ENCODE peak calls at places on chromosomes 5 and 9, in four cellular contexts. F, Y, M and H are unnamed samples. For H3K9me3 and H3K4me1, the result is how much of the 10 kb centered on the place peaks cover.

GRCh38 chr9:128456613-128457061 is 831 bp downstream of the ODF2 start:
- DNase-seq in F (peak), Y (peak), M (peak), H (peak)

GRCh38 chr9:76403352-76403751 is 9.1 kb upstream of the RFK start:
- DNase-seq in F (no peak), Y (peak), M (no peak), H (no peak)

GRCh38 chr5:76083555-76084495 is 642 bp downstream of the SV2C start:
- DNase-seq in F (no peak), Y (no peak), M (no peak), H (no peak)

GRCh38 chr5:4228708-4229107 is 633.1 kb downstream of the IRX1 start:
- DNase-seq in F (no peak), Y (no peak), M (no peak), H (no peak)

GRCh38 chr5:892390-893136 is at the start of the genes BRD9 and TRIP13:
- DNase-seq in F (peak), Y (peak), M (peak), H (peak)

GRCh38 chr9:28925184-28925583 is 1351.9 kb upstream of the C9orf72 start:
- DNase-seq in F (no peak), Y (no peak), M (no peak), H (no peak)

GRCh38 chr5:10600629-10601245 is 36.9 kb downstream of the ANKRD33B start:
- DNase-seq in F (no peak), Y (no peak), M (no peak), H (no peak)

GRCh38 chr9:972512-973294 is 3.8 kb upstream of the DMRT3 start:
- DNase-seq in F (no peak), Y (no peak), M (no peak), H (no peak)

GRCh38 chr9:122498883-122499288 is 11.7 kb upstream of the OR1J2 start:
- DNase-seq in F (no peak), Y (peak), M (no peak), H (peak)

GRCh38 chr5:66223637-66224036 is 79.5 kb downstream of the SREK1 start:
- DNase-seq in F (no peak), Y (no peak), M (no peak), H (no peak)

GRCh38 chr5:39395521-39395920 is 29.3 kb downstream of the DAB2 start:
- DNase-seq in F (no peak), Y (peak), M (no peak), H (no peak)
- H3K27ac ChIP-seq in F (no peak), Y (no peak), M (no peak), H (no peak)

GRCh38 chr5:39173069-39173468 is 46.3 kb downstream of the FYB1 start:
- DNase-seq in F (no peak), Y (no peak), M (no peak), H (no peak)
- H3K9me3 ChIP-seq in F (under half), Y (under half), M (under half), H (under half)

GRCh38 chr5:135392256-135392655 is 6.8 kb downstream of the MACROH2A1 start:
- DNase-seq in F (no peak), Y (peak), M (no peak), H (no peak)
- H3K4me1 ChIP-seq in F (under half), Y (under half), M (under half), H (under half)

DNA sequence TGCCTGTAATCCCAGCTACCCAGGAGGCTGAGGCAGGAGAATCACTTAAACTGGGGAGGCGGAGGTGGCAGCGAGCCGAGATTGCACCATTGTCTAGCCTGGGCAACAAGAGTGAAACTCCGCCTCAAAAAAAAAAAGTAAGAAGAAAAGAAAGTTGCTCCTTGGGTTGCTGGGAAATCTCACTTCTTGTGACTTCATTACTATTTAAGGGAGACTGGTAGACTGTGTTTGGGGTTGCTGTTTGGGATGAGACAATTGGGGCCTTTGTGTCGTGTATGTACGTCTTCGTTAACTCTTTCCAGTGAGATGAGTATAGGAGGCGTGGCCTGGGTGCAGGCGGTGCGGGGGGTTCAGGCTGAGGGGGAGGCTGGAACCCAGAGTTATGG is 11.6 kb downstream of the NDST1 start:
- DNase-seq in F (no peak), Y (no peak), M (no peak), H (no peak)
- H3K27ac ChIP-seq in F (no peak), Y (no peak), M (no peak), H (no peak)

GRCh38 chr5:140801494-140801841 is 611 bp downstream of the PCDHA3 start:
- DNase-seq in F (no peak), Y (no peak), M (no peak), H (no peak)

GRCh38 chr5:140795259-140795641 is 598 bp downstream of the PCDHA2 start:
- DNase-seq in F (no peak), Y (no peak), M (no peak), H (no peak)

GRCh38 chr5:140800816-140801493 is at the start of gene PCDHA3:
- DNase-seq in F (no peak), Y (peak), M (no peak), H (no peak)

GRCh38 chr5:140794594-140795258 is at the start of gene PCDHA2:
- DNase-seq in F (no peak), Y (no peak), M (no peak), H (no peak)

DNA sequence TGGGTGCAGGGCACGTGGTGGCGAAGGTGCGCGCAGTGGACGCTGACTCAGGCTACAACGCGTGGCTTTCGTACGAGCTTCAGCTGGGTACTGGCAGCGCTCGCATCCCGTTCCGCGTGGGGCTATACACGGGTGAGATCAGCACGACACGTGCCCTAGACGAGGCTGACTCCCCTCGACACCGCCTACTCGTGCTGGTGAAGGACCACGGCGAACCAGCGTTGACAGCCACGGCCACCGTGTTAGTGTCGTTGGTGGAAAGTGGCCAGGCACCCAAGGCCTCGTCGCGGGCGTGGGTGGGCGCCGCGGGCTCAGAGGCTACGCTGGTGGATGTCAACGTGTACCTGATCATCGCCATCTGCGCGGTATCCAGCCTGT is 2.1 kb downstream of the PCDHA2 start:
- DNase-seq in F (no peak), Y (no peak), M (no peak), H (no peak)
- H3K9me3 ChIP-seq in F (under half), Y (under half), M (under half), H (under half)

DNA sequence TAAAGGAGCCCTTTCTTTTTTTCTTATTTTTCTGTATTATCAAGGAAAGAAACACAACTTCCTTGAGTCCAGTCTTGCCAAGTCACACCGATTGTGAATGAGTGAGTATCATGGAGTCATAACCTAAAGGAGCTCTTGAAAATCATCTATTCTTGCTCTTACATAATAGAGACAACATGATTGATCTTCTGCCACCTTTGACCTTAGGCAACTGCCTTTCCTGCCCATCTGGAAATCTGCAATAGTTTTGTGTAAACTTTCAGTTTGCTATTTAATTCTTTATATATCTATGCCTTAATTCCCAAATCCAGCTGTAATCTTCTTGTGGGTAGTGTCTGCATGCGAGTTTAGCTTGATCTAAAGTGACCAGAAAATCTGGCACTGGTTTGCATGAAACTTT is 149.9 kb upstream of the FST start:
- DNase-seq in F (no peak), Y (no peak), M (no peak), H (no peak)
- H3K4me1 ChIP-seq in F (under half), Y (under half), M (under half), H (under half)

GRCh38 chr5:14863105-14863504 is 8.5 kb downstream of the ANKH start:
- DNase-seq in F (no peak), Y (no peak), M (no peak), H (no peak)
- H3K27ac ChIP-seq in F (no peak), Y (no peak), M (no peak), H (no peak)